ENCODE peak calls at places on chromosomes 6 and 20, in five cellular contexts. N is ascending aorta; R is mucosa of descending colon; Q is effector memory CD4-positive, alpha-beta T cell; U is tibial nerve. S is an unnamed sample.

GRCh38 chr6:105374010-105374420 is 28.9 kb downstream of the PREP start:
- DNase-seq in U (no peak), R (peak; percentile 24), Q (no peak), N (no peak), S (peak; percentile 80)

GRCh38 chr20:16708590-16708989 is 21.2 kb upstream of the SNRPB2 start:
- DNase-seq in N (no peak), Q (no peak), R (no peak), U (no peak), S (no peak)

GRCh38 chr6:109580519-109580918 is 97.5 kb upstream of the ZBTB24 start:
- DNase-seq in N (no peak), U (no peak), R (no peak), Q (no peak), S (no peak)

GRCh38 chr20:46268131-46268611 is 40.1 kb downstream of the CDH22 start:
- DNase-seq in U (no peak), Q (no peak), N (no peak), R (no peak), S (no peak)

GRCh38 chr6:157008568-157008967 is 231.4 kb downstream of the ARID1B start:
- DNase-seq in U (no peak), N (no peak), R (no peak), Q (no peak), S (no peak)

GRCh38 chr6:4637691-4638433 is 138.3 kb upstream of the CDYL start:
- DNase-seq in U (no peak), Q (no peak), N (no peak), R (no peak), S (no peak)

GRCh38 chr20:63826753-63827152 is 4.3 kb downstream of the ZBTB46 start:
- DNase-seq in R (no peak), Q (no peak), N (no peak), U (no peak), S (no peak)

GRCh38 chr6:97440590-97441176 is 157.7 kb upstream of the MMS22L start:
- DNase-seq in U (no peak), N (no peak), Q (no peak), R (no peak), S (no peak)

GRCh38 chr6:7707787-7708186 is 18.1 kb upstream of the BMP6 start:
- DNase-seq in Q (no peak), R (no peak), N (no peak), U (no peak), S (no peak)

GRCh38 chr6:28597924-28598323 is 72.2 kb downstream of the GPX5 start:
- DNase-seq in R (no peak), Q (no peak), U (no peak), N (no peak), S (no peak)

GRCh38 chr6:8085053-8085511 is 17.3 kb downstream of the EEF1E1 start:
- DNase-seq in Q (no peak), N (peak; percentile 84), U (peak; percentile 20), R (no peak), S (peak; percentile 76)

GRCh38 chr6:1497593-1498105 is 108.3 kb downstream of the FOXF2 start:
- DNase-seq in U (no peak), N (no peak), Q (no peak), R (no peak), S (no peak)

GRCh38 chr6:11432713-11433450 is 104.7 kb upstream of the TMEM170B start:
- DNase-seq in R (no peak), Q (no peak), U (no peak), N (no peak), S (no peak)

GRCh38 chr6:11430036-11430435 is 107.5 kb upstream of the TMEM170B start:
- DNase-seq in Q (no peak), R (no peak), U (no peak), N (no peak), S (no peak)

GRCh38 chr6:11429577-11429976 is 108.0 kb upstream of the TMEM170B start:
- DNase-seq in R (no peak), Q (no peak), N (no peak), U (no peak), S (no peak)

GRCh38 chr6:11432091-11432490 is 105.5 kb upstream of the TMEM170B start:
- DNase-seq in R (no peak), N (no peak), U (no peak), Q (no peak), S (no peak)

DNA sequence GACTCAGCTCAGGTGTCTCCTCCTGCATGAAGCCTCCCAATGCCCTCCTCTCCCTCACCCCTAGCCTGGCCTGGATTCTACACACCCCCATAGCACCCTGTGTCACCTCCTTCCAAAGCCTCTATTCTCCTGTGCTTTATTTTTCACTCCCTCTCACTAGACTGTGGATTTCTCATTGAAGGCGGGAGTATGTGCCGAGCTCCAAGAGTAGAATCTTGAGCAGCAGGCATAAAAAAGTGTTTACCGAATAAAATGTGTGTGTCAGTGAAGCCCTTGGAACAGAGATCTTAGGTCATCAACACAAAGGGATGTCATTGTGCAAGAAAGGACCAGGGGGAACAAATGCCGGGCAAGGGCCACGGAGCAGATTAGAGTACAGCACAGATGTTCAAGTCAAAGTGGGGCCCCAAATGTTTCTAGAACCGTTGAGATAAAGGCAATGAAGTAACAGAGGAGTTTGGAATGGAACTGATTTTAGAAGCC is 106.1 kb upstream of the TMEM170B start:
- DNase-seq in R (no peak), U (peak; percentile 62), Q (no peak), N (no peak), S (no peak)
- H3K4me1 ChIP-seq in R (peaks cover 32% of the 10 kb centered on the region), U (peaks cover 78% of the 10 kb centered on the region), Q (no peaks in the 10 kb centered on the region), N (peaks cover 80% of the 10 kb centered on the region), S (peaks cover 41% of the 10 kb centered on the region)

GRCh38 chr20:48880936-48881657 is 40.4 kb upstream of the ARFGEF2 start:
- DNase-seq in R (no peak), Q (no peak), N (no peak), U (no peak), S (peak; percentile 7)
- H3K36me3 ChIP-seq in R (no peaks in the 10 kb centered on the region), Q (no peaks in the 10 kb centered on the region), N (no peaks in the 10 kb centered on the region), U (no peaks in the 10 kb centered on the region), S (no peaks in the 10 kb centered on the region)

GRCh38 chr6:34468378-34468892 is 2.6 kb downstream of the PACSIN1 start:
- DNase-seq in N (no peak), U (no peak), Q (no peak), R (no peak), S (no peak)

GRCh38 chr6:34466242-34467185 is 638 bp downstream of the PACSIN1 start:
- DNase-seq in Q (no peak), R (no peak), N (no peak), U (no peak), S (no peak)

GRCh38 chr6:34463849-34464248 is 2.0 kb upstream of the PACSIN1 start:
- DNase-seq in N (no peak), R (no peak), Q (no peak), U (no peak), S (no peak)

GRCh38 chr6:34463299-34463698 is 2.6 kb upstream of the PACSIN1 start:
- DNase-seq in R (no peak), U (no peak), Q (no peak), N (no peak), S (no peak)

DNA sequence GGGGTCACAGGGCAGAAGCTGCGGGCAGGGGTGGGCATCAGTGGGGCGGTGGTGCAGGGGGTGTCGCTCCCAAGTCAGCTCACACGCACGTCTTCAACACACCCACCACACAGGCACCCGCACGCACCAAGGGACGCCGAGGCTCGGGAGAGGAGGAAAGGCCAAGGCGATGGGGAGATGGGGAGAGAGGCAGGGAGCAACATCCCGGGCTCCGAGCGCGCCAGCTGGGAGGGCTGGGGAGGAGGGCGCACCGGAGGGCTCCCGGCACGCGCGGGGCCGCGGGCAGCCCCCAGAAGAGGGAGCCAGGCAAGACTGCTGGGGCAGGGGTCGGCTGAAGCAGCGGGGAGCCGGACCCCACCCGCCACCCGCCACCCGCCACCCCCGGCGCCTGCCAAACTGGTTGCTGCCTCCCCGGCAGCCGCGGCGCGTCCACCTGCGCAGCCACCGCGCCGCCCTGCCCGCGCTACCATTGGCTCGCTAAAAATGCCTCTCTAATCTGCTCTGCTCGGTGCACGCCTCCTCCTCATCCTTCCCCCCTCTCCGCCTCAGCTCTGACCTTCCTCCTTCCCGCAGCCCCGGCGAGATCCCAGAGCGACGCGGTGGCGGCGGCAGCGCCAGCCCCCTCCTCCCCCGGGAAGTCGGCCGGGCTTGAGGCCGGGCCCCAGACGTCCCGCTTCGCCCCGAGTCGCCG is at the start of gene PACSIN1:
- DNase-seq in Q (no peak), U (no peak), R (no peak), N (no peak), S (no peak)
- H3K4me1 ChIP-seq in Q (no peaks in the 10 kb centered on the region), U (peaks cover 15% of the 10 kb centered on the region), R (peaks cover 10% of the 10 kb centered on the region), N (peaks cover 9% of the 10 kb centered on the region), S (no peaks in the 10 kb centered on the region)

GRCh38 chr20:25496968-25497401 is 88.3 kb downstream of the NINL start:
- DNase-seq in Q (no peak), N (no peak), R (no peak), U (no peak), S (no peak)

GRCh38 chr20:25494506-25495188 is 87.2 kb downstream of the GINS1 start:
- DNase-seq in R (no peak), N (no peak), U (no peak), Q (no peak), S (no peak)

GRCh38 chr20:25497586-25498279 is 87.6 kb downstream of the NINL start:
- DNase-seq in Q (no peak), U (no peak), R (no peak), N (no peak), S (no peak)

GRCh38 chr20:25495189-25495824 is 87.8 kb downstream of the GINS1 start:
- DNase-seq in N (no peak), Q (no peak), U (no peak), R (no peak), S (no peak)

GRCh38 chr20:25496165-25496967 is 88.9 kb downstream of the GINS1 start:
- DNase-seq in Q (no peak), N (no peak), R (no peak), U (no peak), S (no peak)
- H3K36me3 ChIP-seq in Q (no peaks in the 10 kb centered on the region), N (peaks cover 31% of the 10 kb centered on the region), R (no peaks in the 10 kb centered on the region), U (no peaks in the 10 kb centered on the region), S (no peaks in the 10 kb centered on the region)

DNA sequence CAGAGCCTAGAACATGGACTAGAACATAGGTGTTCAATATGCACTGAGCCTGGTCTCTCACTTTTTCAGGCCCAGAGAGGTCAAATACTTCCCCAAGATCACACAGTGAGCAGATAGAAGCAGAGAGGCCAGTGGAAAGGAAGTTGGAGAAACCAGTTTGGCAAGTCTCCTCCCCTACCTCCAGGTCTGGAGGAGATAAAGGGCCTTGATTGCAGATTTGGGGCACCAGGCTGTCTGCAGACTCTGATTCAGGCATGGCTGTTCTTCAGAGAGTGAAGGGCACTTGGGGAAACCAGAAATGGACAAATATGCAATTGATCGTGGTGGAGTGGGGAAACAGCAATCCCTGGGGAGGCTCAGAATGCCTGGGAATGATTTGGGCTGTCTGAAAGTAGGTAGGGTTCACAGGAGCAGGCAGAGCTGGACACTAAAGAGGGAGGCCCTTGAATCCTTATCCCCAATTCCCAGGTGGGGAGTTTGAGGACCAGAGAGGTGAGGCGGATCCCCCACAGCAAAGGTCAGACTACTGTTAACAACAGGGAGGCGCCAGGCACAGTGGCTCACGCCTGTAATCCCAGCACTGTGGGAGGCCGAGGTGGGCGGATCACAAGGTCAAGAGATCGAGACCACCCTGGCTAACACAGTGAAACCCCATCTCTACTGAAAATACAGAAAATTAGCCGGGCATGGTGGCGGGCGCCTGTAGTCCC is 2.3 kb downstream of the PEDS1 start:
- DNase-seq in R (peak; percentile 69), U (no peak), N (no peak), Q (no peak), S (no peak)
- H3K4me1 ChIP-seq in R (peaks cover 39% of the 10 kb centered on the region), U (peaks cover 71% of the 10 kb centered on the region), N (peaks cover 31% of the 10 kb centered on the region), Q (peaks cover 46% of the 10 kb centered on the region), S (peaks cover 50% of the 10 kb centered on the region)

GRCh38 chr20:34402461-34402860 is 39.4 kb downstream of the ITCH start:
- DNase-seq in Q (no peak), U (no peak), N (no peak), R (no peak), S (no peak)

GRCh38 chr20:34401741-34402455 is 38.8 kb downstream of the ITCH start:
- DNase-seq in U (no peak), Q (no peak), N (no peak), R (no peak), S (no peak)

GRCh38 chr20:34396408-34396807 is 33.3 kb downstream of the ITCH start:
- DNase-seq in N (no peak), U (no peak), Q (no peak), R (no peak), S (no peak)

GRCh38 chr20:34397096-34397495 is 34.0 kb downstream of the ITCH start:
- DNase-seq in U (no peak), R (no peak), N (no peak), Q (no peak), S (no peak)
- H3K36me3 ChIP-seq in U (no peaks in the 10 kb centered on the region), R (no peaks in the 10 kb centered on the region), N (peaks cover 40% of the 10 kb centered on the region), Q (peaks cover 6% of the 10 kb centered on the region), S (peaks cover 96% of the 10 kb centered on the region)

S was measured in RWPE2.